ENCODE peak calls at places on chromosome 1, in four cellular contexts. B is heart right ventricle, Z is fibroblast of lung, U is astrocyte of the spinal cord. M is an unnamed sample.

GRCh38 chr1:82775402-82776000 is 974.8 kb downstream of the ADGRL2 start:
- DNase-seq in B (no peak), Z (peak), U (peak), M (no peak)

GRCh38 chr1:66271216-66271903 is 262.6 kb upstream of the SGIP1 start:
- DNase-seq in B (peak), Z (peak), U (peak), M (peak)

GRCh38 chr1:61538228-61538627 is 186.7 kb downstream of the TM2D1 start:
- DNase-seq in B (no peak), Z (no peak), U (no peak), M (no peak)

GRCh38 chr1:109240158-109241152 is 8.9 kb upstream of the CELSR2 start:
- DNase-seq in B (peak), Z (peak), U (peak), M (no peak)

GRCh38 chr1:173422456-173422976 is 54.6 kb upstream of the PRDX6 start:
- DNase-seq in B (peak), Z (no peak), U (no peak), M (no peak)

GRCh38 chr1:64403331-64403730 is 66.6 kb upstream of the CACHD1 start:
- DNase-seq in B (no peak), Z (peak), U (no peak), M (no peak)

GRCh38 chr1:150619576-150620509 is 9.6 kb downstream of the ENSA start:
- DNase-seq in B (peak), Z (peak), U (peak), M (no peak)

GRCh38 chr1:61569212-61569621 is 155.7 kb downstream of the TM2D1 start:
- DNase-seq in B (no peak), Z (no peak), U (no peak), M (no peak)

GRCh38 chr1:24364975-24365678 is 46.0 kb downstream of the GRHL3 start:
- DNase-seq in B (no peak), Z (peak), U (peak), M (no peak)

GRCh38 chr1:31792541-31792940 is 23.3 kb downstream of the SPOCD1 start:
- DNase-seq in B (no peak), Z (no peak), U (no peak), M (peak)

GRCh38 chr1:39540504-39541031 is 36.0 kb downstream of the PABPC4 start:
- DNase-seq in B (peak), Z (peak), U (peak), M (no peak)

GRCh38 chr1:243623831-243624230 is 226.2 kb downstream of the AKT3 start:
- DNase-seq in B (no peak), Z (peak), U (peak), M (no peak)

GRCh38 chr1:43582162-43582566 is 51.5 kb downstream of the PTPRF start:
- DNase-seq in B (no peak), Z (peak), U (peak), M (no peak)

GRCh38 chr1:52057245-52057644 is 1.1 kb downstream of the BTF3L4 start:
- DNase-seq in B (no peak), Z (no peak), U (no peak), M (no peak)

GRCh38 chr1:218412181-218412580 is 67.0 kb downstream of the TGFB2 start:
- DNase-seq in B (no peak), Z (peak), U (peak), M (no peak)

GRCh38 chr1:184143449-184143848 is 91.9 kb downstream of the TSEN15 start:
- DNase-seq in B (no peak), Z (no peak), U (no peak), M (no peak)

GRCh38 chr1:77386276-77386675 is 104.5 kb downstream of the AK5 start:
- DNase-seq in B (no peak), Z (no peak), U (no peak), M (no peak)

GRCh38 chr1:1616045-1616821 is 933 bp downstream of the MIB2 start:
- DNase-seq in B (no peak), Z (peak), U (no peak), M (no peak)

GRCh38 chr1:213176341-213176740 is 125.3 kb downstream of the RPS6KC1 start:
- DNase-seq in B (no peak), Z (no peak), U (no peak), M (no peak)

DNA sequence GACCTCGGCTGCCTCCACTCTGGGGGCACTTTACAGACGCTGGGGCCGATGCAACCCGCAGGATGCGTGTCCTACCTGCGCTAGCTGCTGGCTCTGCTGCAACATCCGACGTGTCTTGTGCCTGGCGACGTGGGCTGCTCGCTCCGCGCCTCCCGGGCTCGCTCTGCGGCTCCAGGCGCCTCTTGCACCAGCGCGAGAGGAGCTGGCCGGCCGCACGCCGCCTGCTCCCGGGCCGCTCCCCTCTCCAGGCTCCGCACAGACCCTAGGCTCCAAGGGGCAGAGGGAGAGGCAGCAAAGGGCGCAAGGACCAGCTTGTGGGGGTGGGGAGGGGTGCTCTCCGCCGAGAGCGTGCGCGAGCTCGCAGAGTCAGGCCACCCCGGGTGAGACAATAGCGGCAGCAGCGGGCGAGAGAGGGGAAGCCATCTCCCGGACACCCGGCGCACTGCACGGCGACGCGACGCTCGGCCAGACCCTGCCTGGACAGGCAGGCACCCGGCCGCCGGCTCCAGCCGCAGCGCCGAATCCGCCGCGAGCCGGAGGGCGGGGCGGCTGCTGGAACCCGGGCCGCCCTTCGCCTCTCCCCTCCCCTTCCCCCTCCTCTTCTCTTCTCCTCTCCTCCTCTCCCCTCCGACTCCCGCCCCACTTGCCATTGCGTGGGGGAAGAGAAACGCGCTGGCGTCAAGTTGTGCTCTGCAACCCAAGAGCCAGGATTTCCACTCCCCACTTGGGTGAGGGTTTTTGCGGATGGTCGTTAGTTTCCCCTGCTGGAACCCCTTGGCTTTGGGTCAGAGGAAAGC is at the start of gene PIK3C2B:
- DNase-seq in B (peak), Z (peak), U (peak), M (peak)
- TF ChIP-seq CTCF in B (peak), Z (peak), U (peak), M (peak)

GRCh38 chr1:194538453-194538852 is 1352.0 kb upstream of the B3GALT2 start:
- DNase-seq in B (no peak), Z (no peak), U (no peak), M (no peak)
- TF ChIP-seq CTCF in B (no peak), Z (no peak), U (no peak), M (no peak)

GRCh38 chr1:17759114-17759513 is 4.0 kb downstream of the ACTL8 start:
- DNase-seq in B (no peak), Z (no peak), U (no peak), M (no peak)

GRCh38 chr1:17757426-17757825 is 2.3 kb downstream of the ACTL8 start:
- DNase-seq in B (no peak), Z (no peak), U (no peak), M (no peak)

GRCh38 chr1:17752356-17752755 is 2.8 kb upstream of the ACTL8 start:
- DNase-seq in B (no peak), Z (no peak), U (no peak), M (no peak)

DNA sequence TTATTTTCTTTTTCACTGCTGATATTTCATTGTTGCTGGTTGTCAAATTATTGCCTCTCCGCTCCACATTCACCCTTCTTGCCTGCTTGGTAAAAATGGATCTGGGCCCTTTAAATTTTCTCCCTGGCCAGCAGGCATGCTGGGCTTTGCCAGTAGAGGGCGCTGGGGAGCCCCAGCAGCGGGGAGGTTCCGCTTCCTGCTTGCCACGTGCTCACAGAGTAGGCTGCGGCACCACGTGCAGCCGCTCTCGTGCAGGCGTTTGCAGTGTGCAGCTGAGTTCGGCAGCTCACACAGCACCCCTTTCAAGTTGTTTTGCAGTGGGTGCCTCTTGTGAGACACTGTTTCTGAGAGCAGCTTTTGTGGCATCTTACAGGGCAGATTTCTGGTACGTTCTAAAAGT is at the start of gene ACTL8:
- DNase-seq in B (no peak), Z (no peak), U (no peak), M (no peak)
- TF ChIP-seq CTCF in B (no peak), Z (peak), U (peak), M (no peak)

GRCh38 chr1:94621802-94622201 is 80.2 kb upstream of the F3 start:
- DNase-seq in B (no peak), Z (no peak), U (no peak), M (no peak)

GRCh38 chr1:94622757-94623156 is 81.2 kb upstream of the F3 start:
- DNase-seq in B (no peak), Z (peak), U (peak), M (no peak)

GRCh38 chr1:94619731-94620130 is 78.2 kb upstream of the F3 start:
- DNase-seq in B (no peak), Z (peak), U (no peak), M (no peak)

GRCh38 chr1:94621392-94621791 is 79.8 kb upstream of the F3 start:
- DNase-seq in B (no peak), Z (peak), U (peak), M (peak)

DNA sequence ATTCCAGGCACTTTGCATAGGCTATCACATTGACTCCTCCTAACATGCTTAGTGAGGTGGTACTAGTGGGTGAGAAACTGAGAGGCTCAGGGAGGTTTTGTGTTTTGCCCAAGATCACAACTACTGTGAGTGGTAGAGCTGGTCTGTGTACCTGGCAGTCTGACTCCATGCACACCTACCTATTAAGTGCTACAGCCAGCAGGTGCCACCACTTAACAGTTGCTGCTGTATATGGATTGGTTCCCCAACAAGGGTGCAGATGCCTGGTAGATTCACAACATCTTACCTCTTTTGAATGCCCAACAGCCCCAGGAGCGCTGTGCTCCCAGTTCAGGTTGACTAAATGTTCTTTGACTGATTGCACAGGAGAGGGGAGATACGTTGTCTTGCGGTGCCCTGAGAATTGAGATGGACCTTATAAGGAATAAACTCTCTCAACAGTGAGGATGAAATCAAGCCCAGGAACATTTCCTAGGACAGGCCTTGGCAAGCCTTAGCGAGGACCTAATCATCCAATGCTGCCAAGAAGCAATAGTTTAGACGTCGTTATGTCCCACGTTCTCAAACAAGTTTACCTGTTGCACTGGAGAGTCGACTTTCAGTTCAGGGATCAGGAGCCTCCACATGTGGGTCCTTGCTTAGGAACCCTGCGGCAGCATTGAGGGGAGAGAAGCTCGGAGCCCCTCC is 78.9 kb upstream of the F3 start:
- DNase-seq in B (no peak), Z (no peak), U (no peak), M (no peak)
- TF ChIP-seq CTCF in B (no peak), Z (no peak), U (no peak), M (no peak)